ENCODE peak calls at places on chromosome 6, in five cellular contexts. N is endodermal cell, M is Peyer's patch, U is SK-N-SH, D is psoas muscle. G is an unnamed sample.
A peak's percentile ranks its signal among the peaks of the same experiment; 100 is the strongest.

GRCh38 chr6:144969873-144970272 is 684.7 kb downstream of the UTRN start:
- DNase-seq in D (no peak), N (no peak), M (no peak), U (no peak), G (no peak)

GRCh38 chr6:33692760-33693158 is 18.7 kb downstream of the UQCC2 start:
- DNase-seq in U (no peak), D (peak; percentile 77), N (no peak), M (peak; percentile 93), G (no peak)

GRCh38 chr6:37783025-37783825 is 36.3 kb upstream of the ZFAND3 start:
- DNase-seq in M (no peak), U (peak; percentile 48), D (peak; percentile 55), N (peak; percentile 85), G (no peak)

GRCh38 chr6:69813508-69813907 is 16.7 kb upstream of the LMBRD1 start:
- DNase-seq in M (no peak), N (no peak), U (no peak), D (no peak), G (no peak)

GRCh38 chr6:82380566-82381185 is 17.1 kb downstream of the TPBG start:
- DNase-seq in M (no peak), D (no peak), U (no peak), N (no peak), G (no peak)

GRCh38 chr6:12009904-12010634 is 2.0 kb upstream of the HIVEP1 start:
- DNase-seq in M (no peak), U (no peak), N (peak; percentile 48), D (no peak), G (no peak)

GRCh38 chr6:40038626-40039025 is 104.4 kb upstream of the MOCS1 start:
- DNase-seq in U (no peak), D (no peak), M (no peak), N (no peak), G (no peak)

GRCh38 chr6:6224933-6225486 is 95.5 kb downstream of the F13A1 start:
- DNase-seq in U (peak; percentile 15), D (no peak), N (no peak), M (no peak), G (no peak)

GRCh38 chr6:88263591-88263990 is 97.4 kb upstream of the CNR1 start:
- DNase-seq in U (no peak), D (no peak), N (peak; percentile 67), M (no peak), G (no peak)

GRCh38 chr6:139519571-139520031 is 145.2 kb upstream of the CITED2 start:
- DNase-seq in M (no peak), N (no peak), D (no peak), U (no peak), G (no peak)

GRCh38 chr6:125549202-125549884 is 200.1 kb upstream of the HEY2 start:
- DNase-seq in M (no peak), N (no peak), D (no peak), U (no peak), G (no peak)

GRCh38 chr6:128161263-128161662 is 260.4 kb upstream of the THEMIS start:
- DNase-seq in U (no peak), N (no peak), D (no peak), M (no peak), G (no peak)

GRCh38 chr6:1832844-1833787 is 223.4 kb downstream of the FOXC1 start:
- DNase-seq in U (peak; percentile 61), N (no peak), D (peak; percentile 68), M (peak; percentile 68), G (no peak)

GRCh38 chr6:132354517-132355167 is 46.6 kb downstream of the MOXD1 start:
- DNase-seq in D (peak; percentile 57), M (peak; percentile 94), U (no peak), N (peak; percentile 50), G (no peak)

GRCh38 chr6:148573922-148574321 is 172.9 kb upstream of the UST start:
- DNase-seq in M (no peak), U (no peak), D (no peak), N (no peak), G (no peak)

GRCh38 chr6:163334264-163334663 is 80.3 kb upstream of the QKI start:
- DNase-seq in N (no peak), D (no peak), M (no peak), U (no peak), G (no peak)

GRCh38 chr6:87968435-87969278 is 79.0 kb upstream of the SPACA1 start:
- DNase-seq in N (peak; percentile 73), U (peak; percentile 30), M (peak; percentile 55), D (no peak), G (no peak)

GRCh38 chr6:46437671-46438221 is 53.5 kb downstream of the RCAN2 start:
- DNase-seq in D (no peak), N (no peak), M (no peak), U (no peak), G (no peak)

GRCh38 chr6:74100719-74101287 is 404.8 kb downstream of the CD109 start:
- DNase-seq in D (no peak), M (no peak), U (no peak), N (no peak), G (no peak)

GRCh38 chr6:43890197-43891062 is 120.4 kb downstream of the VEGFA start:
- DNase-seq in N (peak; percentile 60), D (peak; percentile 46), U (peak; percentile 62), M (no peak), G (no peak)

GRCh38 chr6:160041608-160042007 is 72.7 kb downstream of the IGF2R start:
- DNase-seq in M (no peak), U (no peak), D (peak; percentile 80), N (peak; percentile 24), G (no peak)

GRCh38 chr6:169669889-169670288 is 31.9 kb downstream of the WDR27 start:
- DNase-seq in U (no peak), M (no peak), D (no peak), N (no peak), G (no peak)

GRCh38 chr6:31896856-31897611 is 464 bp downstream of the EHMT2 start:
- DNase-seq in M (no peak), U (peak; percentile 90), D (no peak), N (no peak), G (no peak)

GRCh38 chr6:139409026-139409425 is 34.6 kb upstream of the CITED2 start:
- DNase-seq in M (no peak), D (no peak), U (no peak), N (no peak), G (peak; percentile 49)

GRCh38 chr6:144284753-144285547 is at the start of gene UTRN:
- DNase-seq in N (peak; percentile 95), M (peak; percentile 77), D (peak; percentile 88), U (peak; percentile 48), G (no peak)

GRCh38 chr6:105795913-105796517 is 290.1 kb upstream of the PRDM1 start:
- DNase-seq in M (peak; percentile 62), N (no peak), U (no peak), D (no peak), G (no peak)

GRCh38 chr6:43465978-43466377 is 10.6 kb upstream of the DLK2 start:
- DNase-seq in D (no peak), M (no peak), U (no peak), N (no peak), G (no peak)

GRCh38 chr6:162226810-162227209 is 500.8 kb downstream of the PRKN start:
- DNase-seq in U (no peak), N (no peak), D (no peak), M (no peak), G (no peak)

GRCh38 chr6:162229093-162229492 is 498.5 kb downstream of the PRKN start:
- DNase-seq in U (no peak), D (no peak), M (no peak), N (no peak), G (no peak)

GRCh38 chr6:162234631-162235030 is 492.9 kb downstream of the PRKN start:
- DNase-seq in D (no peak), N (no peak), M (no peak), U (no peak), G (no peak)

DNA sequence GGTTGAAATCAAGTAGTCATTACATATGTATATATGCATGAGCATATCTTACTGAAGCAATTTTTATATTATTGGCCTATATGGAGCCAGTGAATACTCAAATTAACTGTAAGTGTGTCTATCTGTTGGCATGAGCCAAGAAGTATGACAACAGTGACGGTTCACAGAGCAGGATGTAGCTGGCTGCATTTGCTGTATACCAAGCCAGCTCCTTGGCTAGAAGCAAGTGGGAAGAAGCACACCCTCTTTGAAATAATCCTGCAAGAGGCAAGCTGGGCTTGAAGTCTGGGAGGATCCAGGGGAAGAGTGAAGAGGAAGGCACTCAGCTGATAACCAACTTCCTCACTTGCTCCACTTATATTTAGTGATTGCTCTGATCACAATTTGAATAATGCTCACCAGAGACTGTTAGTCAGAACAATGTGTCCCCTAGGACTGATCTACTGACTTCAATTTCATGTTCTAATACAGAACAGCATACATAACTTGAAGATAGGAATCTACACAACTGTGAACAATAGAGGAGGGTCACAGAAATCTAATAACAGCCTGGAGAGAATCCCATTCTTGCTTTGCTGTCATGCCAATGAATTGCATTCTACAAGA is 497.3 kb downstream of the PRKN start:
- DNase-seq in U (no peak), N (no peak), D (no peak), M (no peak), G (no peak)
- TF ChIP-seq CTCF in U (no peak), N (no peak), D (no peak), M (no peak), G (no peak)

GRCh38 chr6:109477184-109477583 is 5.8 kb downstream of the ZBTB24 start:
- DNase-seq in U (no peak), M (no peak), N (no peak), D (no peak), G (no peak)
- H3K4me3 ChIP-seq in U (no peak overlapping the region), M (no peak overlapping the region), N (peak overlapping the region; percentile 58), D (no peak overlapping the region), G (no peak overlapping the region)

DNA sequence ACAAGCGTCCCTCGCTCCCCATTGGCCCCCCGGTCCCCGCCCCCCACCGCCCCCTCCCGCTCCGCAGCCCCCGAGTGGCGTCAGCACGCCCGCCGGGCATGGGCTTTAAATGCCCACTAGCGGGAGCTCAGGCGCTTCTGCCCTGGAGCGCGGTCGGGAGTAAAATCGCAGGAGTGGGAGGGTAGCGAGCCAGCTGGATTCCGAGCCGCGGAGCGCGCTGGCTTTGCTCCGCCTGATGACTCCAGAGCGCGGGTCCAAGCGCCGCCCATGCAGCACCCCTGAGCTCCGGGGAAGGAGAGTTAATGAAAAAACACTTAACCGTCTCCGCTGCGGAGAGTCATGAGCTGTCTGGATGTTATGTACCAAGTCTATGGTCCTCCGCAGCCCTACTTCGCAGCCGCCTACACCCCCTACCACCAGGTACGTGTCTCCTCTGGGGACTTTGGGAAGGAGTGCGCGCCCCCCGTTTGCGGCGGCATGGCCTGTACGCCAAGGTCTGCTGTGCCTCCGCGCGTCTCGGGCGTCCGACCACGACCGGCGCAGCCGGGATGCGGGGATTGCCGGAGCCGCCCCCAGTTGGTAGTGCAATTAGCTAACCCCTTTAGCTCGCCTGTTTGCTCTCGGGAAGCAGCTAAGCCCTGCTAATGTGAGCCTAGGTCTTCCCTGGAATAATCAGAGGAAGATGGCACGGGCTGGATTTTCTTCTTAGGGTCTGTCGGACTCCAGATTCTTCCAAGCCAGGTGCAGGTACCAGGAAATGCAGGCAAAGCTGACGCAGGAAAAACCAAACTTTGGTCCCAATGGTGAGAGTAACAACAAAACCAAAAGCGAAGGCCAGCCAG is at the start of gene VGLL2:
- DNase-seq in D (peak; percentile 94), U (peak; percentile 55), N (peak; percentile 86), M (no peak), G (no peak)
- H3K27me3 ChIP-seq in D (peaks cover 7% of the 10 kb centered on the region), U (peaks cover 87% of the 10 kb centered on the region), N (peaks cover 99% of the 10 kb centered on the region), M (no peaks in the 10 kb centered on the region), G (peaks cover 81% of the 10 kb centered on the region)

GRCh38 chr6:9252784-9253183 is 817.4 kb upstream of the SLC35B3 start:
- DNase-seq in U (no peak), M (no peak), N (peak; percentile 55), D (no peak), G (no peak)

GRCh38 chr6:9254251-9254650 is 818.9 kb upstream of the SLC35B3 start:
- DNase-seq in M (no peak), U (no peak), D (no peak), N (no peak), G (no peak)

GRCh38 chr6:9248125-9248524 is 812.8 kb upstream of the SLC35B3 start:
- DNase-seq in N (no peak), M (no peak), D (no peak), U (no peak), G (no peak)

GRCh38 chr6:9250852-9251251 is 815.5 kb upstream of the SLC35B3 start:
- DNase-seq in U (peak; percentile 2), M (peak; percentile 46), D (no peak), N (peak; percentile 88), G (peak; percentile 34)
- TF ChIP-seq CTCF in U (peak; percentile 72), M (no peak), D (peak; percentile 39), N (peak; percentile 88), G (peak; percentile 79)

G was measured in kidney epithelial cell.